ENCODE peak calls at places on chromosome 20, in four cellular contexts. D, G, V and Y are unnamed samples.

GRCh38 chr20:25984933-25985332 is 288.3 kb upstream of the ZNF337 start:
- DNase-seq in D (peak), G (no peak), V (no peak), Y (peak)

GRCh38 chr20:37407573-37408002 is 61.6 kb downstream of the SRC start:
- DNase-seq in D (no peak), G (no peak), V (no peak), Y (no peak)

GRCh38 chr20:36644713-36645109 is 1.3 kb downstream of the SLA2 start:
- DNase-seq in V (no peak), D (no peak), G (peak), Y (no peak)

GRCh38 chr20:23626040-23626620 is 11.6 kb downstream of the CST3 start:
- DNase-seq in D (no peak), V (peak), G (no peak), Y (no peak)

GRCh38 chr20:37267684-37268313 is 6.2 kb upstream of the GHRH start:
- DNase-seq in D (no peak), G (no peak), V (no peak), Y (no peak)

GRCh38 chr20:23234311-23235078 is 116.1 kb upstream of the NXT1 start:
- DNase-seq in G (no peak), D (no peak), V (no peak), Y (no peak)

GRCh38 chr20:25485872-25486271 is 78.4 kb downstream of the GINS1 start:
- DNase-seq in V (no peak), G (no peak), D (no peak), Y (no peak)

GRCh38 chr20:49747707-49748524 is 34.2 kb upstream of the B4GALT5 start:
- DNase-seq in G (peak), D (no peak), V (no peak), Y (peak)

GRCh38 chr20:58046311-58046710 is 182.1 kb downstream of the ANKRD60 start:
- DNase-seq in D (no peak), V (no peak), G (no peak), Y (no peak)

GRCh38 chr20:62025394-62025793 is 40.3 kb downstream of the TAF4 start:
- DNase-seq in D (no peak), V (no peak), G (no peak), Y (no peak)

GRCh38 chr20:13223731-13224130 is 2.7 kb downstream of the ISM1 start:
- DNase-seq in V (no peak), D (no peak), G (no peak), Y (no peak)

GRCh38 chr20:32583581-32584045 is 1.5 kb downstream of the NOL4L start:
- DNase-seq in D (no peak), G (no peak), V (no peak), Y (no peak)

GRCh38 chr20:18852318-18852717 is 38.7 kb downstream of the SCP2D1 start:
- DNase-seq in D (no peak), G (no peak), V (no peak), Y (no peak)

GRCh38 chr20:60132162-60132826 is 174.1 kb downstream of the CDH26 start:
- DNase-seq in G (no peak), D (no peak), V (peak), Y (no peak)

GRCh38 chr20:11229772-11230171 is 556.0 kb upstream of the JAG1 start:
- DNase-seq in V (peak), D (no peak), G (peak), Y (no peak)

GRCh38 chr20:43975096-43975768 is 60.6 kb downstream of the TOX2 start:
- DNase-seq in V (peak), D (no peak), G (peak), Y (no peak)

GRCh38 chr20:44918342-44918741 is 8.5 kb downstream of the PABPC1L start:
- DNase-seq in G (no peak), D (no peak), V (no peak), Y (no peak)

GRCh38 chr20:57627972-57628650 is 7.9 kb upstream of the ZBP1 start:
- DNase-seq in D (no peak), V (no peak), G (peak), Y (no peak)

GRCh38 chr20:61979090-61979489 is 86.6 kb downstream of the TAF4 start:
- DNase-seq in V (no peak), D (no peak), G (no peak), Y (no peak)

GRCh38 chr20:51220293-51220706 is 197.4 kb upstream of the KCNG1 start:
- DNase-seq in D (no peak), V (no peak), G (no peak), Y (no peak)

GRCh38 chr20:53848304-53848703 is 222.1 kb downstream of the BCAS1 start:
- DNase-seq in G (no peak), V (no peak), D (no peak), Y (no peak)

GRCh38 chr20:60258255-60258863 is 300.1 kb downstream of the CDH26 start:
- DNase-seq in D (no peak), G (no peak), V (no peak), Y (no peak)

GRCh38 chr20:58634818-58635665 is 16.0 kb upstream of the STX16 start:
- DNase-seq in V (no peak), D (no peak), G (peak), Y (peak)

GRCh38 chr20:52269926-52270325 is 78.3 kb upstream of the ZFP64 start:
- DNase-seq in G (no peak), D (no peak), V (no peak), Y (no peak)

GRCh38 chr20:62342910-62343309 is 24.2 kb downstream of the LAMA5 start:
- DNase-seq in G (no peak), D (no peak), V (no peak), Y (no peak)

GRCh38 chr20:47785900-47786762 is 850 bp upstream of the SULF2 start:
- DNase-seq in D (peak), V (peak), G (peak), Y (no peak)

GRCh38 chr20:31572701-31573554 is 32.2 kb upstream of the ID1 start:
- DNase-seq in G (peak), D (peak), V (peak), Y (peak)

GRCh38 chr20:33423141-33423834 is 20.3 kb downstream of the SNTA1 start:
- DNase-seq in G (peak), V (peak), D (no peak), Y (no peak)

GRCh38 chr20:38987777-38988176 is 25.6 kb downstream of the DHX35 start:
- DNase-seq in V (no peak), G (no peak), D (no peak), Y (no peak)

GRCh38 chr20:10217517-10218410 is 866 bp upstream of the SNAP25 start:
- DNase-seq in V (no peak), G (no peak), D (peak), Y (no peak)

GRCh38 chr20:63520594-63520938 is at the start of gene PPDPF:
- DNase-seq in D (peak), V (peak), G (peak), Y (peak)

GRCh38 chr20:61744691-61745396 is 320.8 kb downstream of the TAF4 start:
- DNase-seq in V (no peak), D (no peak), G (peak), Y (no peak)

GRCh38 chr20:61956396-61957342 is 109.0 kb downstream of the TAF4 start:
- DNase-seq in V (no peak), D (no peak), G (no peak), Y (peak)

GRCh38 chr20:63377256-63378114 is 16.3 kb upstream of the CHRNA4 start:
- DNase-seq in D (no peak), G (no peak), V (no peak), Y (no peak)

GRCh38 chr20:48012401-48012974 is 227.2 kb upstream of the SULF2 start:
- DNase-seq in V (peak), G (no peak), D (no peak), Y (no peak)